ENCODE peak calls at places on chromosome X, in seven cellular contexts. S is mucosa of descending colon, E is adrenal gland, F is pancreas, V is transverse colon, O is hepatocyte, D is A549. C is an unnamed sample. For H3K9me3, the result is how much of the 10 kb centered on the place peaks cover.

GRCh38 chrX:153782324-153782723 is 1.5 kb downstream of the SRPK3 start:
- DNase-seq in V (no peak), E (no peak), S (no peak), O (no peak), F (no peak), D (no peak), C (no peak)

GRCh38 chrX:72305286-72306084 is at the start of gene CITED1:
- DNase-seq in V (no peak), D (no peak), S (no peak), E (no peak), F (peak), O (no peak), C (no peak)

GRCh38 chrX:119654112-119654531 is 38.8 kb downstream of the SEPTIN6 start:
- DNase-seq in D (no peak), E (peak), S (no peak), F (no peak), O (peak), V (no peak), C (no peak)

GRCh38 chrX:65772842-65773241 is 105.4 kb downstream of the MSN start:
- DNase-seq in O (no peak), V (peak), D (no peak), F (no peak), E (no peak), S (peak), C (no peak)

GRCh38 chrX:119190251-119190651 is 45.8 kb upstream of the PGRMC1 start:
- DNase-seq in E (no peak), S (peak), V (no peak), O (no peak), D (no peak), F (no peak), C (no peak)

GRCh38 chrX:132041016-132041415 is 17.9 kb downstream of the STK26 start:
- DNase-seq in F (no peak), O (no peak), E (no peak), S (no peak), V (no peak), D (no peak), C (no peak)

GRCh38 chrX:79259073-79259689 is 108.0 kb downstream of the ITM2A start:
- DNase-seq in F (no peak), V (no peak), E (no peak), D (no peak), O (no peak), S (peak), C (no peak)

GRCh38 chrX:130789793-130790192 is 113.2 kb downstream of the ENOX2 start:
- DNase-seq in E (no peak), O (no peak), V (no peak), D (no peak), F (no peak), S (no peak), C (no peak)

GRCh38 chrX:117543885-117544284 is 572.7 kb downstream of the KLHL13 start:
- DNase-seq in E (no peak), O (no peak), F (no peak), D (no peak), V (no peak), S (no peak), C (no peak)

GRCh38 chrX:20218809-20219505 is 47.8 kb downstream of the RPS6KA3 start:
- DNase-seq in E (no peak), V (no peak), F (no peak), D (peak), S (peak), O (peak), C (no peak)
- TF ChIP-seq CTCF in E (no peak), V (no peak), F (no peak), D (peak), S (no peak), O (peak), C (peak)

GRCh38 chrX:68717196-68717595 is 69.7 kb downstream of the STARD8 start:
- DNase-seq in O (no peak), V (no peak), F (no peak), S (no peak), E (no peak), D (no peak), C (no peak)

GRCh38 chrX:68719181-68719903 is 71.9 kb downstream of the STARD8 start:
- DNase-seq in O (no peak), S (no peak), F (no peak), V (no peak), E (no peak), D (no peak), C (no peak)

GRCh38 chrX:68717663-68718442 is 70.4 kb downstream of the STARD8 start:
- DNase-seq in V (no peak), D (no peak), S (no peak), F (no peak), O (no peak), E (no peak), C (no peak)

GRCh38 chrX:68719904-68720614 is 72.6 kb downstream of the STARD8 start:
- DNase-seq in O (no peak), E (no peak), S (no peak), F (no peak), V (no peak), D (peak), C (no peak)

GRCh38 chrX:68718443-68718820 is 71.0 kb downstream of the STARD8 start:
- DNase-seq in V (no peak), E (no peak), S (no peak), O (no peak), F (no peak), D (no peak), C (no peak)
- H3K9me3 ChIP-seq in V (under half), E (under half), S (under half), O (under half), F (under half), D (under half), C (under half)

GRCh38 chrX:93874554-93874953 is 200.5 kb downstream of the FAM133A start:
- DNase-seq in O (peak), D (peak), E (peak), V (no peak), F (no peak), S (peak), C (no peak)
- TF ChIP-seq CTCF in O (peak), D (no peak), E (peak), V (no peak), F (peak), S (no peak), C (no peak)

DNA sequence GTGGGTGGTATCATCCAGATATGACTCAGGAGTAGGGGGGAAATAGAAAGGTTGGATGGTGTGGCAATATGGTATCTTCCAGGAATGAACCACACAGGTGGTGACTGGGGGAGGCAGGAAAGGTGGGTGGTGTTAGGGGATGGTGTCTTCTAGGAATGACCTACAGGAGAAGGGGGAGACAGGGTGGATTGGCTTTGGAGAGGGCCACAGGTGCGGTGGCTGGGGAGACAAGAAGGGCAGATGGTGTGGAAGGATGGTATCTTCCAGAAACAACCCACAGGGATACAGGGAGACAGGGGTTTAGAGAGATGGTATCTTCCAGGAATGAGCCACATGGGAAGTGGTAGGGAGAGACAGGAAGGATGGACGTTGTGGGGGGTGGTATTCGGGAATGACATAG is 64.0 kb downstream of the MAOA start:
- DNase-seq in O (no peak), D (no peak), F (no peak), V (no peak), S (no peak), E (no peak), C (no peak)
- H3K9me3 ChIP-seq in O (under half), D (under half), F (under half), V (under half), S (under half), E (under half), C (under half)